ENCODE peak calls at places on chromosomes 11 and 22, in six cellular contexts. One of them, this sample, is unnamed.

GRCh38 chr22:46110215-46110614 is 40.1 kb upstream of the PPARA start:
- DNase-seq in HCEC 1CT: peak; percentile 29
- DNase-seq in stimulated activated CD4-positive, alpha-beta T cell treated with anti-CD3 and anti-CD28 coated beads, Interleukin-4, amount 100 ng/mL, for 48 hours: no peak
- DNase-seq in skeletal muscle cell: no peak
- DNase-seq in COR-L47: no peak
- DNase-seq in gastrocnemius medialis: peak; percentile 75
- DNase-seq in this sample: no peak

GRCh38 chr11:937853-938261 is 12.2 kb downstream of the AP2A2 start:
- DNase-seq in HCEC 1CT: no peak
- DNase-seq in stimulated activated CD4-positive, alpha-beta T cell treated with anti-CD3 and anti-CD28 coated beads, Interleukin-4, amount 100 ng/mL, for 48 hours: no peak
- DNase-seq in skeletal muscle cell: no peak
- DNase-seq in COR-L47: no peak
- DNase-seq in gastrocnemius medialis: no peak
- DNase-seq in this sample: no peak

GRCh38 chr11:126188332-126189108 is 22.9 kb downstream of the RPUSD4 start:
- DNase-seq in HCEC 1CT: no peak
- DNase-seq in stimulated activated CD4-positive, alpha-beta T cell treated with anti-CD3 and anti-CD28 coated beads, Interleukin-4, amount 100 ng/mL, for 48 hours: no peak
- DNase-seq in skeletal muscle cell: no peak
- DNase-seq in COR-L47: no peak
- DNase-seq in gastrocnemius medialis: no peak
- DNase-seq in this sample: no peak

GRCh38 chr11:67302571-67303131 is 679 bp upstream of the SSH3 start:
- DNase-seq in HCEC 1CT: no peak
- DNase-seq in stimulated activated CD4-positive, alpha-beta T cell treated with anti-CD3 and anti-CD28 coated beads, Interleukin-4, amount 100 ng/mL, for 48 hours: no peak
- DNase-seq in skeletal muscle cell: no peak
- DNase-seq in COR-L47: no peak
- DNase-seq in gastrocnemius medialis: peak; percentile 47
- DNase-seq in this sample: no peak

GRCh38 chr11:128901655-128902514 is 10.7 kb downstream of the KCNJ5 start:
- DNase-seq in HCEC 1CT: no peak
- DNase-seq in stimulated activated CD4-positive, alpha-beta T cell treated with anti-CD3 and anti-CD28 coated beads, Interleukin-4, amount 100 ng/mL, for 48 hours: no peak
- DNase-seq in skeletal muscle cell: no peak
- DNase-seq in COR-L47: no peak
- DNase-seq in gastrocnemius medialis: no peak
- DNase-seq in this sample: no peak

GRCh38 chr11:45347343-45347742 is 61.2 kb upstream of the SYT13 start:
- DNase-seq in HCEC 1CT: no peak
- DNase-seq in stimulated activated CD4-positive, alpha-beta T cell treated with anti-CD3 and anti-CD28 coated beads, Interleukin-4, amount 100 ng/mL, for 48 hours: no peak
- DNase-seq in skeletal muscle cell: no peak
- DNase-seq in COR-L47: no peak
- DNase-seq in gastrocnemius medialis: no peak
- DNase-seq in this sample: no peak

GRCh38 chr11:63838150-63838681 is 694 bp upstream of the MARK2 start:
- DNase-seq in HCEC 1CT: no peak
- DNase-seq in stimulated activated CD4-positive, alpha-beta T cell treated with anti-CD3 and anti-CD28 coated beads, Interleukin-4, amount 100 ng/mL, for 48 hours: no peak
- DNase-seq in skeletal muscle cell: no peak
- DNase-seq in COR-L47: no peak
- DNase-seq in gastrocnemius medialis: peak; percentile 19
- DNase-seq in this sample: no peak

GRCh38 chr11:60840711-60841430 is 1.0 kb upstream of the CCDC86 start:
- DNase-seq in HCEC 1CT: peak; percentile 85
- DNase-seq in stimulated activated CD4-positive, alpha-beta T cell treated with anti-CD3 and anti-CD28 coated beads, Interleukin-4, amount 100 ng/mL, for 48 hours: no peak
- DNase-seq in skeletal muscle cell: peak; percentile 94
- DNase-seq in COR-L47: no peak
- DNase-seq in gastrocnemius medialis: peak; percentile 60
- DNase-seq in this sample: no peak

GRCh38 chr11:118281284-118281683 is 17.2 kb upstream of the MPZL2 start:
- DNase-seq in HCEC 1CT: no peak
- DNase-seq in stimulated activated CD4-positive, alpha-beta T cell treated with anti-CD3 and anti-CD28 coated beads, Interleukin-4, amount 100 ng/mL, for 48 hours: no peak
- DNase-seq in skeletal muscle cell: no peak
- DNase-seq in COR-L47: no peak
- DNase-seq in gastrocnemius medialis: no peak
- DNase-seq in this sample: no peak

GRCh38 chr11:94674005-94674491 is 94.1 kb upstream of the AMOTL1 start:
- DNase-seq in HCEC 1CT: no peak
- DNase-seq in stimulated activated CD4-positive, alpha-beta T cell treated with anti-CD3 and anti-CD28 coated beads, Interleukin-4, amount 100 ng/mL, for 48 hours: no peak
- DNase-seq in skeletal muscle cell: no peak
- DNase-seq in COR-L47: peak; percentile 47
- DNase-seq in gastrocnemius medialis: peak; percentile 84
- DNase-seq in this sample: no peak

GRCh38 chr11:121539000-121539399 is 86.2 kb upstream of the SORL1-AS1 start:
- DNase-seq in HCEC 1CT: no peak
- DNase-seq in stimulated activated CD4-positive, alpha-beta T cell treated with anti-CD3 and anti-CD28 coated beads, Interleukin-4, amount 100 ng/mL, for 48 hours: no peak
- DNase-seq in skeletal muscle cell: no peak
- DNase-seq in COR-L47: no peak
- DNase-seq in gastrocnemius medialis: no peak
- DNase-seq in this sample: no peak

GRCh38 chr22:50089231-50090140 is at the start of gene MOV10L1:
- DNase-seq in HCEC 1CT: no peak
- DNase-seq in stimulated activated CD4-positive, alpha-beta T cell treated with anti-CD3 and anti-CD28 coated beads, Interleukin-4, amount 100 ng/mL, for 48 hours: peak; percentile 22
- DNase-seq in skeletal muscle cell: no peak
- DNase-seq in COR-L47: no peak
- DNase-seq in gastrocnemius medialis: no peak
- DNase-seq in this sample: no peak

GRCh38 chr11:114257621-114258558 is 38.3 kb upstream of the NNMT start:
- DNase-seq in HCEC 1CT: peak; percentile 42
- DNase-seq in stimulated activated CD4-positive, alpha-beta T cell treated with anti-CD3 and anti-CD28 coated beads, Interleukin-4, amount 100 ng/mL, for 48 hours: no peak
- DNase-seq in skeletal muscle cell: no peak
- DNase-seq in COR-L47: no peak
- DNase-seq in gastrocnemius medialis: peak; percentile 84
- DNase-seq in this sample: no peak

GRCh38 chr22:22752556-22753477 is 108.4 kb downstream of the GGTLC2 start:
- DNase-seq in HCEC 1CT: peak; percentile 82
- DNase-seq in stimulated activated CD4-positive, alpha-beta T cell treated with anti-CD3 and anti-CD28 coated beads, Interleukin-4, amount 100 ng/mL, for 48 hours: no peak
- DNase-seq in skeletal muscle cell: peak; percentile 77
- DNase-seq in COR-L47: no peak
- DNase-seq in gastrocnemius medialis: peak; percentile 44
- DNase-seq in this sample: no peak

GRCh38 chr11:61700221-61700620 is 20.0 kb downstream of the DAGLA start:
- DNase-seq in HCEC 1CT: peak; percentile 58
- DNase-seq in stimulated activated CD4-positive, alpha-beta T cell treated with anti-CD3 and anti-CD28 coated beads, Interleukin-4, amount 100 ng/mL, for 48 hours: no peak
- DNase-seq in skeletal muscle cell: no peak
- DNase-seq in COR-L47: peak; percentile 29
- DNase-seq in gastrocnemius medialis: peak; percentile 83
- DNase-seq in this sample: no peak

GRCh38 chr11:83002047-83002446 is 69.7 kb downstream of the RAB30 start:
- DNase-seq in HCEC 1CT: no peak
- DNase-seq in stimulated activated CD4-positive, alpha-beta T cell treated with anti-CD3 and anti-CD28 coated beads, Interleukin-4, amount 100 ng/mL, for 48 hours: no peak
- DNase-seq in skeletal muscle cell: no peak
- DNase-seq in COR-L47: no peak
- DNase-seq in gastrocnemius medialis: peak; percentile 59
- DNase-seq in this sample: no peak

This sample was measured in GDM1.